ENCODE peak calls at places on chromosomes 6 and 20, in five cellular contexts. One of them, this sample, is unnamed.

GRCh38 chr6:56649782-56650181 is 7.1 kb upstream of the DST start:
- DNase-seq in body of pancreas: no peak
- DNase-seq in fibroblast of lung: peak
- DNase-seq in tibial artery: no peak
- DNase-seq in brain microvascular endothelial cell: peak
- DNase-seq in this sample: peak

GRCh38 chr6:125258651-125259353 is 43.0 kb downstream of the HDDC2 start:
- DNase-seq in body of pancreas: no peak
- DNase-seq in fibroblast of lung: no peak
- DNase-seq in tibial artery: no peak
- DNase-seq in brain microvascular endothelial cell: no peak
- DNase-seq in this sample: peak

GRCh38 chr6:158662607-158663464 is 13.0 kb downstream of the SYTL3 start:
- DNase-seq in body of pancreas: no peak
- DNase-seq in fibroblast of lung: peak
- DNase-seq in tibial artery: no peak
- DNase-seq in brain microvascular endothelial cell: no peak
- DNase-seq in this sample: no peak

GRCh38 chr20:49583669-49584417 is 15.9 kb upstream of the PTGIS start:
- DNase-seq in body of pancreas: peak
- DNase-seq in fibroblast of lung: peak
- DNase-seq in tibial artery: peak
- DNase-seq in brain microvascular endothelial cell: peak
- DNase-seq in this sample: peak

GRCh38 chr6:17633465-17634188 is 33.5 kb downstream of the FAM8A1 start:
- DNase-seq in body of pancreas: no peak
- DNase-seq in fibroblast of lung: no peak
- DNase-seq in tibial artery: no peak
- DNase-seq in brain microvascular endothelial cell: no peak
- DNase-seq in this sample: no peak

GRCh38 chr20:49207071-49207470 is 12.1 kb upstream of the DDX27 start:
- DNase-seq in body of pancreas: no peak
- DNase-seq in fibroblast of lung: no peak
- DNase-seq in tibial artery: no peak
- DNase-seq in brain microvascular endothelial cell: no peak
- DNase-seq in this sample: no peak

GRCh38 chr6:157073596-157073995 is 249.7 kb downstream of the TMEM242 start:
- DNase-seq in body of pancreas: no peak
- DNase-seq in fibroblast of lung: no peak
- DNase-seq in tibial artery: no peak
- DNase-seq in brain microvascular endothelial cell: no peak
- DNase-seq in this sample: no peak

GRCh38 chr20:50274570-50275430 is 84.2 kb downstream of the CEBPB start:
- DNase-seq in body of pancreas: peak
- DNase-seq in fibroblast of lung: no peak
- DNase-seq in tibial artery: peak
- DNase-seq in brain microvascular endothelial cell: no peak
- DNase-seq in this sample: peak

GRCh38 chr6:134318396-134319281 is 727 bp upstream of the SGK1 start:
- DNase-seq in body of pancreas: no peak
- DNase-seq in fibroblast of lung: no peak
- DNase-seq in tibial artery: no peak
- DNase-seq in brain microvascular endothelial cell: no peak
- DNase-seq in this sample: no peak

GRCh38 chr20:48826883-48827771 is 672 bp downstream of the PREX1 start:
- DNase-seq in body of pancreas: no peak
- DNase-seq in fibroblast of lung: peak
- DNase-seq in tibial artery: no peak
- DNase-seq in brain microvascular endothelial cell: no peak
- DNase-seq in this sample: peak

DNA sequence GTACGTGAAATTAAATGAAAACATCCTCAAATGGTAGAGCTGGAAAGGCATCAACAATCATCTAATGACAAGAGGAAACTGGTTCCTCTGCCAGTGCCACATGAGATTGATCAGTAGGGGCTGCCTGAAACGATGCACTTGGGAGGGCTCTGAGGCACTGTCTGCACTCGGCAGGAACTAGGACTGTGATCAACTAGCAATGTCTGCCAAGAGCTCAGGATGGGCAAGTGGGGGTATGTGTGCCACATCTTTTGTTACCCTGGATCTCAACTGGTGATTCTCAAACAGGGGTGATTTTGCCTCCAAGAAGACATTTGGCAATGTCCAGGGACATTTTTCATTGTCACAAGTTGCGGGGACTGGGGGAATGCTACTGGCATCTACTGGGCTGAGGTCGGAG is 1.9 kb downstream of the BPIFB6 start:
- DNase-seq in body of pancreas: no peak
- DNase-seq in fibroblast of lung: no peak
- DNase-seq in tibial artery: no peak
- DNase-seq in brain microvascular endothelial cell: no peak
- DNase-seq in this sample: no peak
- H3K4me3 ChIP-seq in body of pancreas: no peak
- H3K4me3 ChIP-seq in fibroblast of lung: no peak
- H3K4me3 ChIP-seq in tibial artery: no peak
- H3K4me3 ChIP-seq in brain microvascular endothelial cell: no peak
- H3K4me3 ChIP-seq in this sample: no peak

DNA sequence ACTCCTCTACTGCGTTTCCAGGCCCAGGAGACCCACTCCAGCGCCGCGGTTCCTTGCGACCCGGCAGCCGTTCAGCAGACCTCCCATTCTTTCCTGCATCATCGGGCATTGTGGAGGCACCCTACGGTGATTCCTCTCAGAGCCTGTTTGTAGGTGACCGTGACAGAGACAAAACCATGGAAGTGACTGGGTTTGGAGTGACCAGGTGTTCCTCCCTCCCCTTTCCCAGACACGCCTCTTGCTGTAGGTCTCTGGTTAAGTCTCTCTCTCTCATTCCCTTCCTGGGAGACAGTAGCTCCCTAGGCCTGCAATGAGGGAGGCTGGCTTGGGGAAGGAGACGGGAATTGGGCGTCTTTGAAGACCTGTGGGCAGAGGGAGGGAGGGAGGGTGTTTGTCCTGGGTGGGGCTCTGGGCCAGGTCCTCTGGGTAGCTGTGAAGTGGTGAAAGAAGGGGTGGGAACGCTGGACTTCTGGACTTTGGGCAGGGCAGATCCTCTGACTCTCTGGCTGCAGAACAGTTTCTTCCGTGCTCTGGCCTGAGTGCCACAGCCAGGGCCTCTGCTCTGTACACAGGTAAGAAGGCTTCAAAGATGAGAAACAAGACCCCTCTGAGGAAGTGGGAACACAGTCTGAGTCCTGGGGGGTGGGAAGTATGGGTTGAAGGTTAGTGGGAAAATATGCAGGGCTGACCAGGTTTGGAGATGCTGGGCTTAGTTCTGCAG is 763 bp downstream of the KLC4 start:
- DNase-seq in body of pancreas: peak
- DNase-seq in fibroblast of lung: peak
- DNase-seq in tibial artery: peak
- DNase-seq in brain microvascular endothelial cell: no peak
- DNase-seq in this sample: peak
- H3K4me3 ChIP-seq in body of pancreas: peak
- H3K4me3 ChIP-seq in fibroblast of lung: peak
- H3K4me3 ChIP-seq in tibial artery: peak
- H3K4me3 ChIP-seq in brain microvascular endothelial cell: peak
- H3K4me3 ChIP-seq in this sample: peak

GRCh38 chr6:33987531-33988021 is 158.3 kb downstream of the GRM4 start:
- DNase-seq in body of pancreas: peak
- DNase-seq in fibroblast of lung: no peak
- DNase-seq in tibial artery: peak
- DNase-seq in brain microvascular endothelial cell: no peak
- DNase-seq in this sample: peak
- H3K4me3 ChIP-seq in body of pancreas: no peak
- H3K4me3 ChIP-seq in fibroblast of lung: no peak
- H3K4me3 ChIP-seq in tibial artery: no peak
- H3K4me3 ChIP-seq in brain microvascular endothelial cell: no peak
- H3K4me3 ChIP-seq in this sample: no peak

DNA sequence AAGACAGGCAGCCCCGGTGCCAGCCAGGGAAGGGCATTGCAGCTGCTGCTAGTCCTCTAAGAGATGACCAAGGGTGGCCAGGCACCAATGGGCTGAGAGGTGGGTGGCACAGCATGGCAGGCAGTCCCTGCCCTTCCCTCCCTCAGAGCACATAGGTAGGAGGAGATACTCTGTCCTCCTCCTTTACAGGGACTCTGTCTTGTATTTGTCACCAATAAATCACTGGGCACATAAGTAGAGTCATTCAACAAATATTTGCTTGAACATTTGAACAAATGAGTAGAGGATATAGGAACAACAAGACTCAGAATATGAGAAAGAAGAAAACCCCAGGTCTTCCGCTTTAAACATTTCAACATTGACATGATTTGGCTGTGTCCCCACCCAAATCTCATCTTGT is 69.4 kb upstream of the CLDN20 start:
- DNase-seq in body of pancreas: no peak
- DNase-seq in fibroblast of lung: no peak
- DNase-seq in tibial artery: no peak
- DNase-seq in brain microvascular endothelial cell: no peak
- DNase-seq in this sample: no peak
- H3K4me3 ChIP-seq in body of pancreas: no peak
- H3K4me3 ChIP-seq in fibroblast of lung: no peak
- H3K4me3 ChIP-seq in tibial artery: no peak
- H3K4me3 ChIP-seq in brain microvascular endothelial cell: no peak
- H3K4me3 ChIP-seq in this sample: no peak

DNA sequence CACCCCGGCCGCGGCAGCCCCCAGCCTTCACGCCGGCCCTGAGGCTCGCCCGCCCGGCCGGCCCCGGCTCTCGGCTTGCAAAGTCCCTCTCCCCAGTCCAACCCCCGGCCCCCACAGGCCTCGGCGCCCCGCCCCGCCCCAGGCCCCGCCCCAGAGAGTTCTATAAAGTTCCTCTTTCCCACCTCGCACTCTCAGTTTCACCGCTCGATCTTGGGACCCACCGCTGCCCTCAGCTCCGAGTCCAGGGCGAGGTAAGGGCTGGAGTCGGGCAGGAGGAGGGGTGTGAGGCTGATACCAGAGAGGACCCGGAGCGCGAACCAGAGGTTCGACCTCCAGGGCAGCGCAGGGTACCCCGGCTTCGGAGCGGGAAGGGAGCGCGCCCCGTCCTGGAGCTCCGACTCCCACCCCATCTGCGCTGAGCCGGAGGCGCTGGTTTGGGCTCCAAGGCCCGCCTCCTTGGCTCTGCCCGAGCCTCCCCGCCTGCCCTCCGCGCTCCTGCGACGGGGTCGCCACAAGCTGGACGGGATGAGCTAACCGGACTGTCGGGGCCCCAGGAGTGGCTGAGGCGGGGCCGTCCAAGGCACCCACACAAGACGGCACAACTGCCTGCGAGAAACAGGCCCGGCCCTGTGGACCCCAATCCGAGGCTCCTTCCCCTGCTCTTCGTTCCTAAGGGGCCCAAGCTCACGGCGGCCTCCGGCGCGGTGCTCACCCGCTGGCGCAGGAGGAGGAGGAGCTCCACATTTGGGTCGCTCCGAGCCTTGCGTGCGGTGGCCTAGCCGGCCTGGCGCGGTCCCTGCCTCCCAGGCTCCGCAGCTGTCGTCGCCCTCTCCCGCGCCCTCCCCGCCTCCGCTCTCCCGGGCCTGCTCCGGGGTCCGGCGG is at the start of gene IRF4:
- DNase-seq in body of pancreas: no peak
- DNase-seq in fibroblast of lung: no peak
- DNase-seq in tibial artery: no peak
- DNase-seq in brain microvascular endothelial cell: no peak
- DNase-seq in this sample: no peak
- H3K4me3 ChIP-seq in body of pancreas: no peak
- H3K4me3 ChIP-seq in fibroblast of lung: no peak
- H3K4me3 ChIP-seq in tibial artery: peak
- H3K4me3 ChIP-seq in brain microvascular endothelial cell: peak
- H3K4me3 ChIP-seq in this sample: peak

GRCh38 chr6:160789263-160790027 is 87.4 kb downstream of the PLG start:
- DNase-seq in body of pancreas: no peak
- DNase-seq in fibroblast of lung: no peak
- DNase-seq in tibial artery: no peak
- DNase-seq in brain microvascular endothelial cell: no peak
- DNase-seq in this sample: no peak
- H3K4me3 ChIP-seq in body of pancreas: no peak
- H3K4me3 ChIP-seq in fibroblast of lung: no peak
- H3K4me3 ChIP-seq in tibial artery: no peak
- H3K4me3 ChIP-seq in brain microvascular endothelial cell: no peak
- H3K4me3 ChIP-seq in this sample: no peak

GRCh38 chr6:31202259-31203166 is 32.0 kb upstream of the POU5F1 start:
- DNase-seq in body of pancreas: no peak
- DNase-seq in fibroblast of lung: no peak
- DNase-seq in tibial artery: no peak
- DNase-seq in brain microvascular endothelial cell: no peak
- DNase-seq in this sample: no peak
- H3K4me3 ChIP-seq in body of pancreas: no peak
- H3K4me3 ChIP-seq in fibroblast of lung: no peak
- H3K4me3 ChIP-seq in tibial artery: no peak
- H3K4me3 ChIP-seq in brain microvascular endothelial cell: no peak
- H3K4me3 ChIP-seq in this sample: no peak

GRCh38 chr6:30511147-30511546 is 21.8 kb downstream of the HLA-E start:
- DNase-seq in body of pancreas: no peak
- DNase-seq in fibroblast of lung: no peak
- DNase-seq in tibial artery: no peak
- DNase-seq in brain microvascular endothelial cell: no peak
- DNase-seq in this sample: no peak
- H3K4me3 ChIP-seq in body of pancreas: no peak
- H3K4me3 ChIP-seq in fibroblast of lung: no peak
- H3K4me3 ChIP-seq in tibial artery: no peak
- H3K4me3 ChIP-seq in brain microvascular endothelial cell: no peak
- H3K4me3 ChIP-seq in this sample: no peak

DNA sequence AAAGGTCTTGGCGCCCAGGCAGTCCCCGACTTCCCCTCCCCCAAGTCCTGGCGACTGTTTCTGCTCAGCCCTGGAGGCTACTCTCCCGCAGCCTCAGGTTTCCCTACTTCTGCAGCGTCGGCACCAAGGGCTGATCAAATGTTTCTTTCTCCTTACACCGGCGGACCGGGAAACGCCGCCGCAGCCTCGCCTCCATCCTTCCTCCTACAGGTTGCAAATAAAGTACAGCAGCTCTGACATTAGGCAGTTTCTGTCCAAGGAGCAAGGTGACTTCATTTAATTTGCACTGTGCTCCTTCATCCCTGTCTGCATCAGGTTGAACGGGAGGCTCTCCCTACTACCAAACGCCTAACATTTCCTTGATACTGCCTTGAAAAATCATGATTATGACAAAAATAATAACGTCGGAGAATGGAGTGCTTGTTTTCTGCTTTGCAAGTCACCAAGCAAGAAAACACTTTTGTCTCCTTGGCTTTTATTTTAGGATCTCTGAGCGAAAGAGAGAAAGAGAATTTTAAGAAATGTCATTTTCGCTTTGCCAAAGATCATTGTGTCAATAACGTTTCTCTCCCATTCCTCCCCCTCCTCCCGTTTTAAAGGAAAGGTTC is 1.0 kb downstream of the CLIC5 start:
- DNase-seq in body of pancreas: no peak
- DNase-seq in fibroblast of lung: no peak
- DNase-seq in tibial artery: no peak
- DNase-seq in brain microvascular endothelial cell: no peak
- DNase-seq in this sample: no peak
- H3K4me3 ChIP-seq in body of pancreas: peak
- H3K4me3 ChIP-seq in fibroblast of lung: no peak
- H3K4me3 ChIP-seq in tibial artery: peak
- H3K4me3 ChIP-seq in brain microvascular endothelial cell: peak
- H3K4me3 ChIP-seq in this sample: peak